ENCODE peak calls at places on chromosomes 2 and 18, in five cellular contexts. B, P, V, M and U are unnamed samples.

GRCh38 chr2:51013870-51014526 is 17.9 kb downstream of the NRXN1 start:
- DNase-seq in B (no peak), P (no peak), V (no peak), M (no peak), U (no peak)

GRCh38 chr2:109623923-109624322 is 9.8 kb downstream of the SOWAHC start:
- DNase-seq in B (no peak), P (no peak), V (no peak), M (no peak), U (no peak)

GRCh38 chr2:190407662-190408537 is at the start of gene MFSD6:
- DNase-seq in B (peak; percentile 88), P (peak; percentile 87), V (no peak), M (peak; percentile 63), U (peak; percentile 42)

GRCh38 chr2:8803658-8804379 is 33.6 kb downstream of the KIDINS220 start:
- DNase-seq in B (no peak), P (no peak), V (no peak), M (no peak), U (no peak)

GRCh38 chr18:78192044-78192443 is 787.6 kb upstream of the SALL3 start:
- DNase-seq in B (no peak), P (no peak), V (no peak), M (peak; percentile 26), U (no peak)

GRCh38 chr2:88852753-88853402 is 161.4 kb downstream of the RPIA start:
- DNase-seq in B (no peak), P (no peak), V (no peak), M (no peak), U (no peak)

GRCh38 chr2:68569604-68570003 is 73.8 kb upstream of the PROKR1 start:
- DNase-seq in B (no peak), P (no peak), V (no peak), M (no peak), U (no peak)

GRCh38 chr2:157508676-157509075 is 64.8 kb upstream of the CYTIP start:
- DNase-seq in B (no peak), P (no peak), V (peak; percentile 46), M (no peak), U (no peak)

GRCh38 chr18:8685141-8685913 is 20.0 kb upstream of the MTCL1 start:
- DNase-seq in B (no peak), P (no peak), V (no peak), M (no peak), U (no peak)

GRCh38 chr2:230225486-230225885 is at the start of gene SP140:
- DNase-seq in B (no peak), P (no peak), V (peak; percentile 61), M (no peak), U (peak; percentile 68)

GRCh38 chr2:17476820-17477219 is 41.4 kb downstream of the RAD51AP2 start:
- DNase-seq in B (no peak), P (no peak), V (no peak), M (no peak), U (no peak)

GRCh38 chr2:233856184-233856583 is 1.8 kb upstream of the HJURP start:
- DNase-seq in B (no peak), P (no peak), V (no peak), M (no peak), U (no peak)

GRCh38 chr2:177796644-177797415 is 275.7 kb downstream of the PDE11A start:
- DNase-seq in B (no peak), P (no peak), V (no peak), M (no peak), U (no peak)

GRCh38 chr18:25147878-25148488 is 204.0 kb downstream of the ZNF521 start:
- DNase-seq in B (no peak), P (no peak), V (no peak), M (no peak), U (no peak)

GRCh38 chr2:204705243-204705971 is 160.1 kb downstream of the PARD3B start:
- DNase-seq in B (no peak), P (no peak), V (no peak), M (no peak), U (no peak)

GRCh38 chr2:221896505-221897151 is 324.5 kb upstream of the EPHA4 start:
- DNase-seq in B (no peak), P (no peak), V (no peak), M (no peak), U (no peak)

GRCh38 chr2:138671566-138671965 is 108.6 kb downstream of the NXPH2 start:
- DNase-seq in B (no peak), P (no peak), V (no peak), M (no peak), U (no peak)

GRCh38 chr2:2890901-2891300 is 486.7 kb downstream of the EIPR1 start:
- DNase-seq in B (no peak), P (no peak), V (no peak), M (no peak), U (no peak)

DNA sequence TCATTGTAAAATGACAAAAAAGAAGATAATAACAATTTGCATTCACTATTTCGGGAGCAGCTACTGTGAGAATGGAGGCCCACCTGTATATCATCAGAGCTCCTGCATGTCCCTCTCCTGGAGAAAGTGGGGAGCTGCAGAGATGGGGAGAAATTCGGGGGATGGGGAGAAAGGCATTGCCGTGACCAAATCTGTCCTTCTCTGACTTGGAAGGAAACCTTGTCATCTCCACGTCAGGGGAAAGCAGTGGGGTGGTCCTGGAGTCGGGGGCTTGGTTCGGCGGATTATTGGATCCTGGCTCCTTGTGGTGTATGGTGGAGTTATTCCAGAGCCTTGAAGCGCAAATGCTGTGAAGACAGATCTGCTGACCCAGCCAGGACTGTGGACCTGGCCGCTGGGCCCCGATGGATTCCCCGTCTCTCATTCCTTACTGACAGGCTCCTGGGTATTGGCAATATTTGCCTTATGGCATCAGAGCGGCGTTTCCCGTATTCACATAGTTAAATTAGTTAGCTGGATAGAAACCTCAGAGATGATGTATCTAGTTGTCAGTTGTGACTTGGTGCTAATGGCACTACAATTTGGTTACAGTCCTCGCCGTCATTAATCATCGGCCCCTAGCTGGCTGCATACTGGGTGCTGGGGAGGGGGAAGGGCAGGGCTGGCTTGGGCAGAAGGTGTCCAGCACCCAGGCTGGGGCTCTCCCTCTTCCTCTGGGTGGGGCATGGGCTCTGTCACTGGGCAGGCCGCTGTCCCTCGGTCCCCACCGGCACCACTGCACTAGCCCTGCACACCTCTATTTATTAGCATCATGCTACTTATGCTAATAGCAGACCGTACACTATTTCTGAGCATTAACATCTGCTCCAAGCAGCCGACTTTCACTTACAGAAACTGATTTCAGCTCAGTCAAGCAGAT is 31.7 kb downstream of the CELF4 start:
- DNase-seq in B (no peak), P (no peak), V (no peak), M (peak; percentile 28), U (no peak)
- TF ChIP-seq CTCF in B (no peak), P (no peak), V (no peak), M (peak; percentile 29), U (no peak)

GRCh38 chr18:13826209-13826608 is 2.3 kb downstream of the MC5R start:
- DNase-seq in B (no peak), P (no peak), V (no peak), M (no peak), U (no peak)

GRCh38 chr18:13834501-13835015 is 10.6 kb downstream of the MC5R start:
- DNase-seq in B (no peak), P (no peak), V (no peak), M (no peak), U (no peak)

GRCh38 chr18:13835202-13835601 is 11.3 kb downstream of the MC5R start:
- DNase-seq in B (no peak), P (no peak), V (no peak), M (no peak), U (no peak)

GRCh38 chr18:13836559-13836958 is 12.6 kb downstream of the MC5R start:
- DNase-seq in B (no peak), P (no peak), V (no peak), M (no peak), U (no peak)

GRCh38 chr18:13831864-13832508 is 8.0 kb downstream of the MC5R start:
- DNase-seq in B (no peak), P (no peak), V (no peak), M (no peak), U (no peak)
- TF ChIP-seq CTCF in B (no peak), P (no peak), V (no peak), M (no peak), U (no peak)

DNA sequence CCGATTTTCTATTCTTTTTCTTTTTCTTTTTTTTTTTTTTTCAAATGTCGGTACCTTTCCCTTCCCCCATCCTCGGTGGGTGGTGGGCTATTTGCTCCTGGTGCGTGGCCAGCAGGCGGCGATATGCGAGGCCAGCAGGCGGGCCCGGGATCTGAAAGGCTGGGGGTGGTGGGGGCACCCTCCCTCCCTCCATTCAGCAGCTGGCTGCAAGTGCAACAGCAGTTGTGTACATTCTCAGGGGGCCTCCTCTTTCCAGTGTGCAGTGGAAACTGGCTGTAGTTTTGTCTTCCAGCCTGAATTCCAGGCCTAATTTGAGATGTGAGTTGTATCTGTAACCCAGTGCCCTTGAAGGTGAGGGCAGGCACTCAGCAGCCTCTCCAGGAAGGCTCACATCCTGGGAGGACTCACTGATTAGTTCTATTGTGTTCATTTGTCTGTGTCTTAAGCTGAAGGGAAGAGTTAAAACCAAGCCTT is 3.1 kb downstream of the MYCN start:
- DNase-seq in B (no peak), P (peak; percentile 57), V (no peak), M (peak; percentile 69), U (no peak)
- TF ChIP-seq CTCF in B (no peak), P (no peak), V (no peak), M (peak; percentile 50), U (no peak)

DNA sequence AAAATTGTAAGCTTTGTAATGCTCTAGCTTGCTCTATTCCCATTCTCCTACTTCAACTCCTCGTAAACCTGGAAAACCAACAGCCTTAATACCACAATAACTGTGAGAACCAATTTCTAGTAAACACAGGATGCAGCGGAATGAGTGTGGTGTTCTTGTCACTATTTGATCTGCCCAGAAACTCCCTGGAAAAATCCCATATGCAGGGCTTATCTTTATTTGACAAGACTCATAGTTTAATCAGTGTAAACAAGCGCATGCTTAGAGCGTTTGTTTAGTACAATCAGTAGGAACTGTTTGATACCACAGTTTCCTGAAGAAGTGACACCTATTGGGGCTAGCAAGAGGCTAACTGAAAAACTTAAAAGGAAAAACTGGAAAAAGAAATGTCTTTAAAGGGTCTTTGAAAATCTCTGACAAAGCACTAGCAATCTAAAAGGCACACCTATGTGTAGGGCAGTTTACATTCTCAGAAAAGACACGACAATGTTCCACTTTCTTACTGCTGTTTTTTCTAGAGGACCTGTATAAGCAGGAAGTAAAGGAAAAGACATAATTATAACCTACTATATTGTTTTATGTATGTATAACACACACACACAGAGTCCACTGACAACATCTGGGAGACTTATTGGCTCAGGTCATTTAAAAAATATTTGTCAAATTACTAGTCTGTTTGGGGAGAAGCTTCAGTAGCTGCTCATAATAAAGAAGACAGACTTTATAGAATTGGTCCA is 241.4 kb upstream of the KLHL14 start:
- DNase-seq in B (no peak), P (no peak), V (no peak), M (no peak), U (no peak)
- TF ChIP-seq CTCF in B (no peak), P (no peak), V (no peak), M (no peak), U (no peak)

DNA sequence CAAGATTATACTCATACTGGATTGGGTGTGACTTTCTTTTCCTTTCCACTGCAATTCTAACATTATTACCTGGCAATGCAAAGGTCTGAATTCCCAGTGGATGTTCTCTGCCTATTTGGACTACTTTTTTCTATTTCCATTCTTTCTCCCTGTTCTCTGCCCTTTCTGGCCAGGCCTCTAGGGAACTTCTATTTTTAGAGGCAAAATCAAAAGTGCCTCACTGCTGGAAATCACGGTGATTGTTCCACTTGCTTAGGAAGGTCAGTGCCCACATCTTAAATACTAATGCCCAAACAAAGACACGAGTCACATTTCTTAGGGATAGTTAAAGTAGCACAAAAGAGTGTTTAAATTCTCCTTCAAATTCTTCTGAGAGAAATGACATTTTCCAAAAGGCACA is 34.9 kb downstream of the ST6GAL2 start:
- DNase-seq in B (no peak), P (no peak), V (no peak), M (no peak), U (no peak)
- TF ChIP-seq CTCF in B (no peak), P (no peak), V (no peak), M (no peak), U (no peak)